ENCODE peak calls at places on chromosome 15, in ten cellular contexts. P is neuronal stem cell, U is spleen, H is PC-3, Z is HCT116, S is breast epithelium, R is pancreas, E is K562, C is A673, W is heart right ventricle. B is an unnamed sample.

GRCh38 chr15:40155270-40155910 is 5.5 kb upstream of the BUB1B start:
- DNase-seq in P (no peak), Z (no peak), W (no peak), C (no peak), R (peak; percentile 82), U (no peak), E (no peak), S (peak; percentile 62), H (peak; percentile 86), B (peak; percentile 13)

GRCh38 chr15:58864602-58865419 is 68.7 kb downstream of the SLTM start:
- DNase-seq in E (no peak), U (peak; percentile 77), H (no peak), P (no peak), Z (no peak), S (no peak), C (no peak), R (peak; percentile 53), W (peak; percentile 60), B (no peak)

GRCh38 chr15:79431636-79432344 is at the start of gene MINAR1:
- DNase-seq in H (peak; percentile 23), S (no peak), U (no peak), E (no peak), R (no peak), W (no peak), C (peak; percentile 46), P (peak; percentile 61), Z (no peak), B (no peak)

GRCh38 chr15:45616901-45617323 is 17.9 kb upstream of the SQOR start:
- DNase-seq in W (no peak), H (peak; percentile 49), R (no peak), C (no peak), E (no peak), U (no peak), P (no peak), Z (no peak), S (no peak), B (no peak)

GRCh38 chr15:60590935-60591490 is 112.1 kb upstream of the ICE2 start:
- DNase-seq in S (peak; percentile 61), P (peak; percentile 47), U (peak; percentile 84), Z (no peak), C (peak; percentile 52), H (no peak), R (peak; percentile 56), W (peak; percentile 54), E (no peak), B (peak; percentile 83)

GRCh38 chr15:85550283-85550682 is 169.9 kb downstream of the AKAP13 start:
- DNase-seq in R (no peak), H (no peak), E (no peak), Z (no peak), C (no peak), S (no peak), U (no peak), P (no peak), W (no peak), B (no peak)

GRCh38 chr15:41838400-41838897 is at the start of gene PLA2G4B:
- DNase-seq in C (no peak), Z (no peak), S (peak; percentile 88), E (no peak), W (no peak), H (peak; percentile 98), R (peak; percentile 45), U (no peak), P (no peak), B (peak; percentile 62)

GRCh38 chr15:60005352-60006202 is 1.5 kb downstream of the FOXB1 start:
- DNase-seq in S (no peak), R (no peak), W (no peak), H (no peak), Z (no peak), E (no peak), P (no peak), U (peak; percentile 73), C (no peak), B (no peak)

GRCh38 chr15:29139540-29140459 is 129.8 kb downstream of the NSMCE3 start:
- DNase-seq in Z (peak; percentile 16), R (peak; percentile 31), W (peak; percentile 50), C (peak; percentile 62), P (peak; percentile 55), H (peak; percentile 67), E (peak; percentile 72), U (peak; percentile 82), S (peak; percentile 48), B (peak; percentile 64)

GRCh38 chr15:76368135-76368588 is 31.6 kb downstream of the ISL2 start:
- DNase-seq in W (no peak), H (peak; percentile 14), S (no peak), E (no peak), P (no peak), C (no peak), U (no peak), R (no peak), Z (no peak), B (no peak)

GRCh38 chr15:58873267-58873666 is 60.2 kb downstream of the SLTM start:
- DNase-seq in S (no peak), W (no peak), Z (no peak), H (peak; percentile 58), C (peak; percentile 7), R (no peak), P (no peak), U (no peak), E (no peak), B (no peak)

GRCh38 chr15:73225358-73226015 is 143.3 kb downstream of the HCN4 start:
- DNase-seq in P (no peak), U (no peak), R (no peak), E (peak; percentile 59), H (no peak), W (no peak), Z (no peak), S (no peak), C (no peak), B (no peak)

GRCh38 chr15:41513282-41514227 is at the start of gene LTK:
- DNase-seq in R (no peak), C (peak; percentile 90), H (no peak), U (no peak), Z (peak; percentile 65), E (peak; percentile 94), P (peak; percentile 38), S (no peak), W (no peak), B (no peak)

DNA sequence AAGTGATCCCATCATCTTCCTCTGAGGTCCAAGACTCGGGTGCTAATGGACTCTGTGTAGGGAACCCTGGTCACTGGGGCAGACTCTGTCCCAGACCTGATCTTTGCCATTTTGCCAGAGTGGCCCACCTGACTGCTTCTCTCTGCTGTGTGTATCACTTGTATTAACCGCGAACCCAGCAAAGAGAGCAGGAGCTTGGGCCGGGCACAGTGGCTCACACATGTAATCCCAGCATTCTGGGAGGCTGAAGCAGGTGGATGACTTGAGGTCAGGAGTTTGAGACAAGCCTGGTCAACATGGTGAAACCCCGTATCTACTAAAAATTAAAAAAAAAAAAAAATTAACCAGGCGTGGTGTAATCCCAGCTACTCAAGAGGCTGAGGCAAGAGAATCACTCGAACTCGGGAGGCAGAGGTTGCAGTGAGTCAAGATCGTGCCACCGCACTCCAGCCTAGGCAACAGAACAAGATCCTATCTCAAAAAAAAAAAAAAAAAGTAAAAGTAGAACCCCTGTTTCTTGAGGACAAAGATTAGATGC is 32.9 kb upstream of the CYP11A1 start:
- DNase-seq in R (no peak), Z (no peak), U (no peak), H (no peak), S (no peak), W (no peak), C (no peak), E (no peak), P (no peak), B (no peak)
- H3K4me1 ChIP-seq in R (no peaks in the 10 kb centered on the region), Z (peaks cover 61% of the 10 kb centered on the region), U (peaks cover 98% of the 10 kb centered on the region), H (peaks cover 64% of the 10 kb centered on the region), S (no peaks in the 10 kb centered on the region), W (peaks cover 23% of the 10 kb centered on the region), C (peaks cover 19% of the 10 kb centered on the region), E (peaks cover 58% of the 10 kb centered on the region), P (peaks cover 8% of the 10 kb centered on the region), B (peaks cover 38% of the 10 kb centered on the region)

GRCh38 chr15:43516801-43517353 is 531 bp upstream of the MAP1A start:
- DNase-seq in Z (no peak), E (peak; percentile 20), U (no peak), C (peak; percentile 46), H (no peak), R (no peak), W (no peak), S (no peak), P (no peak), B (no peak)
- H3K4me3 ChIP-seq in Z (no peak overlapping the region), E (peak overlapping the region; percentile 21), U (peak overlapping the region; percentile 34), C (peak overlapping the region; percentile 76), H (no peak overlapping the region), R (no peak overlapping the region), W (peak overlapping the region; percentile 28), S (peak overlapping the region; percentile 49), P (no peak overlapping the region), B (peak overlapping the region; percentile 20)

DNA sequence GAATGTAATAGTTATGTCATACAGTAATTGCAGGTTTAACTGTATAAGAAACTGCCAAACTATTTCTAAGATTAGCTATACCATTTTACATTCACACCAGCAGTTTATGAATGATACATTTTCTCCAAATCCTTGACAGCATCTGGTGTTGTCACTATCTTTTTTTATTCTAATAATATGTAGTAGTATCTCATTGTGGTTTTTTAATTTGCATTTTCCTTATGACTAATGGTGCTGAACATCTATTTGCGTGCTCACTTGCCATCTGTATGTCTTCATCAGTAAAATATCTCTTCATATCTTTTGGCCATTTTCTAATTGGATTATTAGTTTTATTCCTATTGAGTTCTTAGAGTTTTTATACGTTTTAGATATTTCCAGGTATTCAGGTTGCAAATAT is 994.0 kb upstream of the SEMA6D start:
- DNase-seq in S (no peak), C (no peak), R (no peak), E (no peak), H (no peak), Z (no peak), P (no peak), U (no peak), W (no peak), B (no peak)
- H3K9me3 ChIP-seq in S (no peaks in the 10 kb centered on the region), C (peaks cover 9% of the 10 kb centered on the region), R (no peaks in the 10 kb centered on the region), E (no peaks in the 10 kb centered on the region), H (peaks cover 4% of the 10 kb centered on the region), Z (peaks cover 26% of the 10 kb centered on the region), P (no peaks in the 10 kb centered on the region), U (peaks cover 50% of the 10 kb centered on the region), W (peaks cover 30% of the 10 kb centered on the region), B (peaks cover 11% of the 10 kb centered on the region)

GRCh38 chr15:25797035-25797434 is 66.1 kb downstream of the ATP10A start:
- DNase-seq in U (no peak), P (no peak), W (no peak), C (no peak), R (no peak), H (no peak), Z (no peak), E (no peak), S (no peak), B (no peak)

GRCh38 chr15:25795061-25795460 is 68.1 kb downstream of the ATP10A start:
- DNase-seq in C (no peak), W (no peak), U (no peak), S (no peak), Z (no peak), H (no peak), P (no peak), E (peak; percentile 11), R (no peak), B (no peak)

GRCh38 chr15:25795712-25796111 is 67.4 kb downstream of the ATP10A start:
- DNase-seq in S (no peak), U (no peak), W (no peak), R (no peak), Z (no peak), H (no peak), P (no peak), E (no peak), C (no peak), B (no peak)

GRCh38 chr15:25797511-25798206 is 65.5 kb downstream of the ATP10A start:
- DNase-seq in P (no peak), U (no peak), S (no peak), H (no peak), E (no peak), Z (no peak), C (no peak), R (no peak), W (no peak), B (no peak)

GRCh38 chr15:25796395-25796794 is 66.7 kb downstream of the ATP10A start:
- DNase-seq in H (no peak), R (no peak), W (no peak), C (no peak), Z (no peak), E (no peak), P (no peak), U (no peak), S (no peak), B (no peak)
- H3K4me1 ChIP-seq in H (no peaks in the 10 kb centered on the region), R (no peaks in the 10 kb centered on the region), W (peaks cover 19% of the 10 kb centered on the region), C (no peaks in the 10 kb centered on the region), Z (no peaks in the 10 kb centered on the region), E (no peaks in the 10 kb centered on the region), P (peaks cover 4% of the 10 kb centered on the region), U (peaks cover 5% of the 10 kb centered on the region), S (peaks cover 4% of the 10 kb centered on the region), B (no peaks in the 10 kb centered on the region)